ENCODE peak calls at places on chromosomes 5 and 9, in seven cellular contexts. Q is bronchial epithelial cell, F is AG04449, A is fibroblast of the aortic adventitia, C is fibroblast of mammary gland, W is KBM-7, O is cortex of kidney. N is an unnamed sample.

GRCh38 chr5:179495906-179496455 is 54.4 kb upstream of the RUFY1 start:
- DNase-seq in Q (no peak), F (no peak), A (no peak), C (no peak), W (peak; percentile 24), O (no peak), N (no peak)

GRCh38 chr5:170597876-170598275 is 94.1 kb downstream of the KCNIP1 start:
- DNase-seq in Q (no peak), F (no peak), A (peak; percentile 3), C (peak; percentile 34), W (no peak), O (no peak), N (peak; percentile 30)

GRCh38 chr5:65811004-65811403 is 89.0 kb downstream of the NLN start:
- DNase-seq in Q (peak; percentile 87), F (no peak), A (peak; percentile 83), C (peak; percentile 65), W (no peak), O (no peak), N (peak; percentile 87)

GRCh38 chr5:72584466-72584865 is 77.3 kb upstream of the ZNF366 start:
- DNase-seq in Q (no peak), F (no peak), A (peak; percentile 31), C (peak; percentile 83), W (no peak), O (no peak), N (no peak)

GRCh38 chr9:72602629-72603028 is 81.2 kb downstream of the TMC1 start:
- DNase-seq in Q (no peak), F (no peak), A (peak; percentile 68), C (peak; percentile 72), W (no peak), O (no peak), N (no peak)

GRCh38 chr9:130890124-130890523 is 6.5 kb downstream of the QRFP start:
- DNase-seq in Q (no peak), F (no peak), A (no peak), C (no peak), W (no peak), O (no peak), N (no peak)

GRCh38 chr5:68652507-68652906 is 437.0 kb downstream of the PIK3R1 start:
- DNase-seq in Q (peak; percentile 15), F (peak; percentile 28), A (peak; percentile 82), C (peak; percentile 90), W (no peak), O (no peak), N (peak; percentile 51)

GRCh38 chr9:126604706-126605105 is 9.0 kb upstream of the LMX1B start:
- DNase-seq in Q (no peak), F (no peak), A (no peak), C (no peak), W (no peak), O (no peak), N (no peak)

GRCh38 chr5:38783011-38783551 is 62.7 kb upstream of the OSMR start:
- DNase-seq in Q (peak; percentile 46), F (peak; percentile 97), A (peak; percentile 97), C (peak; percentile 96), W (no peak), O (no peak), N (peak; percentile 42)

GRCh38 chr5:139147743-139148079 is 50.5 kb downstream of the SIL1 start:
- DNase-seq in Q (peak; percentile 49), F (peak; percentile 19), A (peak; percentile 75), C (peak; percentile 72), W (no peak), O (no peak), N (peak; percentile 52)

GRCh38 chr5:7015586-7016256 is 302.5 kb downstream of the TENT4A start:
- DNase-seq in Q (no peak), F (no peak), A (no peak), C (no peak), W (peak; percentile 1), O (no peak), N (no peak)